ENCODE peak calls at places on chromosomes 7 and 10, in eight cellular contexts. S is adrenal gland; E is fibroblast of pulmonary artery; A is iPS DF 6.9; L is AG09309; R is activated T-helper 9 cell treated with anti-CD3 and anti-CD28 coated beads, Interleukin-2, amount 50 U/mL, for 16 hours; U is GM12878; I is activated CD4-positive, alpha-beta T cell treated with anti-CD3 and anti-CD28 coated beads, Interleukin-2, amount 10 ng/mL, durations not matched to agents 7 days and 5 days. K is an unnamed sample.

GRCh38 chr7:116528008-116528789 is 3.4 kb downstream of the CAV1 start:
- DNase-seq in S (no peak), E (peak), A (no peak), L (peak), R (no peak), U (no peak), I (no peak), K (peak)

GRCh38 chr7:108244110-108244509 is 113.9 kb upstream of the LAMB4 start:
- DNase-seq in S (no peak), E (no peak), A (no peak), L (no peak), R (no peak), U (no peak), I (no peak), K (no peak)

GRCh38 chr7:14836571-14837189 is 65.9 kb downstream of the DGKB start:
- DNase-seq in S (peak), E (peak), A (peak), L (no peak), R (no peak), U (no peak), I (no peak), K (peak)

GRCh38 chr10:59553127-59553649 is 156.5 kb downstream of the SLC16A9 start:
- DNase-seq in S (no peak), E (no peak), A (no peak), L (no peak), R (no peak), U (no peak), I (no peak), K (no peak)

GRCh38 chr7:65339257-65339656 is 34.4 kb upstream of the ZNF92 start:
- DNase-seq in S (no peak), E (no peak), A (no peak), L (no peak), R (no peak), U (no peak), I (no peak), K (no peak)

GRCh38 chr7:34995757-34996156 is 41.5 kb downstream of the DPY19L1 start:
- DNase-seq in S (no peak), E (no peak), A (no peak), L (no peak), R (no peak), U (no peak), I (no peak), K (no peak)

GRCh38 chr10:91354166-91354565 is 56.0 kb upstream of the HECTD2 start:
- DNase-seq in S (no peak), E (no peak), A (no peak), L (no peak), R (no peak), U (no peak), I (no peak), K (no peak)

GRCh38 chr10:95493862-95494261 is 67.3 kb downstream of the SORBS1 start:
- DNase-seq in S (no peak), E (no peak), A (no peak), L (no peak), R (no peak), U (no peak), I (no peak), K (no peak)

GRCh38 chr7:14761506-14762296 is 140.8 kb downstream of the DGKB start:
- DNase-seq in S (peak), E (peak), A (no peak), L (peak), R (no peak), U (no peak), I (no peak), K (peak)

GRCh38 chr10:130105724-130106123 is 4.9 kb downstream of the C10orf143 start:
- DNase-seq in S (no peak), E (no peak), A (peak), L (no peak), R (no peak), U (no peak), I (no peak), K (no peak)

GRCh38 chr7:151025924-151026671 is 1.8 kb upstream of the ATG9B start:
- DNase-seq in S (no peak), E (no peak), A (no peak), L (no peak), R (no peak), U (no peak), I (no peak), K (no peak)

GRCh38 chr10:45500304-45500703 is 126.3 kb downstream of the ALOX5 start:
- DNase-seq in S (no peak), E (no peak), A (no peak), L (no peak), R (no peak), U (no peak), I (no peak), K (no peak)

GRCh38 chr7:27910341-27910740 is 170.4 kb downstream of the TAX1BP1 start:
- DNase-seq in S (no peak), E (no peak), A (no peak), L (no peak), R (no peak), U (no peak), I (no peak), K (no peak)

GRCh38 chr10:129126955-129127354 is 340.1 kb upstream of the MGMT start:
- DNase-seq in S (no peak), E (no peak), A (no peak), L (no peak), R (no peak), U (no peak), I (no peak), K (no peak)

GRCh38 chr7:87474533-87475358 is 734 bp downstream of the ABCB4 start:
- DNase-seq in S (peak), E (no peak), A (no peak), L (peak), R (no peak), U (peak), I (no peak), K (no peak)

GRCh38 chr10:97427571-97428179 is 1.7 kb downstream of the PGAM1 start:
- DNase-seq in S (peak), E (no peak), A (no peak), L (no peak), R (peak), U (no peak), I (peak), K (no peak)

GRCh38 chr10:131979821-131980270 is 1.9 kb downstream of the BNIP3 start:
- DNase-seq in S (peak), E (peak), A (no peak), L (no peak), R (no peak), U (no peak), I (no peak), K (no peak)

GRCh38 chr10:133455196-133455595 is 1.5 kb downstream of the SCART1 start:
- DNase-seq in S (no peak), E (no peak), A (no peak), L (no peak), R (no peak), U (no peak), I (no peak), K (peak)

GRCh38 chr7:2540641-2541051 is 14.7 kb downstream of the BRAT1 start:
- DNase-seq in S (no peak), E (no peak), A (no peak), L (no peak), R (no peak), U (no peak), I (no peak), K (no peak)

GRCh38 chr10:930415-931325 is 835 bp downstream of the LARP4B start:
- DNase-seq in S (peak), E (peak), A (no peak), L (no peak), R (peak), U (no peak), I (peak), K (peak)

GRCh38 chr7:70568674-70569334 is 563.1 kb upstream of the GALNT17 start:
- DNase-seq in S (peak), E (no peak), A (no peak), L (no peak), R (no peak), U (no peak), I (no peak), K (no peak)

GRCh38 chr10:3477683-3478082 is 305.1 kb upstream of the PITRM1 start:
- DNase-seq in S (no peak), E (peak), A (no peak), L (no peak), R (no peak), U (peak), I (no peak), K (no peak)

GRCh38 chr7:47937711-47938573 is 10.3 kb downstream of the PKD1L1 start:
- DNase-seq in S (no peak), E (no peak), A (no peak), L (no peak), R (no peak), U (peak), I (no peak), K (no peak)

GRCh38 chr10:35211390-35211789 is 84.7 kb downstream of the CREM start:
- DNase-seq in S (no peak), E (peak), A (no peak), L (no peak), R (no peak), U (no peak), I (no peak), K (no peak)

GRCh38 chr10:117186832-117187615 is 10.3 kb upstream of the KCNK18 start:
- DNase-seq in S (no peak), E (no peak), A (no peak), L (no peak), R (no peak), U (no peak), I (no peak), K (no peak)

GRCh38 chr10:71006497-71006896 is 118.1 kb upstream of the PCBD1 start:
- DNase-seq in S (no peak), E (no peak), A (no peak), L (no peak), R (no peak), U (no peak), I (no peak), K (no peak)

GRCh38 chr10:72679838-72680241 is 12.1 kb upstream of the MCU start:
- DNase-seq in S (no peak), E (no peak), A (no peak), L (no peak), R (no peak), U (no peak), I (no peak), K (no peak)

GRCh38 chr7:3095046-3095445 is 51.4 kb upstream of the CARD11 start:
- DNase-seq in S (no peak), E (no peak), A (no peak), L (no peak), R (peak), U (no peak), I (peak), K (no peak)

GRCh38 chr7:79820387-79820786 is 314.2 kb upstream of the GNAI1 start:
- DNase-seq in S (peak), E (peak), A (no peak), L (no peak), R (no peak), U (no peak), I (no peak), K (no peak)

GRCh38 chr7:130891254-130892094 is 157.5 kb upstream of the KLF14 start:
- DNase-seq in S (peak), E (peak), A (no peak), L (peak), R (no peak), U (no peak), I (no peak), K (peak)

GRCh38 chr10:132489053-132489703 is 48.4 kb upstream of the INPP5A start:
- DNase-seq in S (no peak), E (peak), A (no peak), L (peak), R (no peak), U (no peak), I (no peak), K (no peak)

GRCh38 chr7:96720843-96721242 is 11.2 kb upstream of the SEM1 start:
- DNase-seq in S (no peak), E (peak), A (no peak), L (no peak), R (no peak), U (no peak), I (no peak), K (no peak)

GRCh38 chr7:124566576-124566975 is 199.0 kb downstream of the GPR37 start:
- DNase-seq in S (no peak), E (peak), A (peak), L (no peak), R (no peak), U (no peak), I (no peak), K (no peak)

GRCh38 chr10:99834410-99834809 is 52.0 kb downstream of the ABCC2 start:
- DNase-seq in S (no peak), E (peak), A (no peak), L (peak), R (no peak), U (no peak), I (no peak), K (no peak)

GRCh38 chr10:70991140-70992124 is 103.1 kb upstream of the PCBD1 start:
- DNase-seq in S (no peak), E (no peak), A (no peak), L (no peak), R (no peak), U (no peak), I (no peak), K (no peak)

GRCh38 chr7:46603296-46603701 is 682.2 kb upstream of the IGFBP3 start:
- DNase-seq in S (no peak), E (no peak), A (no peak), L (no peak), R (no peak), U (no peak), I (no peak), K (no peak)

GRCh38 chr10:75400769-75401568 is 595 bp downstream of the ZNF503 start:
- DNase-seq in S (peak), E (peak), A (no peak), L (no peak), R (no peak), U (no peak), I (no peak), K (peak)

GRCh38 chr7:81013036-81013435 is 94.2 kb upstream of the SEMA3C start:
- DNase-seq in S (no peak), E (peak), A (no peak), L (peak), R (no peak), U (no peak), I (no peak), K (no peak)

GRCh38 chr10:116158036-116158435 is 115.0 kb downstream of the GFRA1 start:
- DNase-seq in S (no peak), E (no peak), A (no peak), L (no peak), R (no peak), U (no peak), I (no peak), K (no peak)

K was measured in right atrium auricular region.